ENCODE peak calls at places on chromosomes 12 and 14, in five cellular contexts. R is heart left ventricle, I is A673, B is HCT116, P is upper lobe of right lung. N is an unnamed sample.

GRCh38 chr14:69752773-69753172 is 14.2 kb upstream of the SRSF5 start:
- DNase-seq in R (no peak), B (no peak), I (no peak), P (no peak), N (no peak)

GRCh38 chr12:12439636-12440035 is 82.8 kb downstream of the BORCS5 start:
- DNase-seq in I (no peak), B (no peak), R (no peak), P (no peak), N (no peak)

GRCh38 chr12:127175361-127175760 is 1091.6 kb upstream of the TMEM132C start:
- DNase-seq in I (no peak), R (no peak), B (no peak), P (no peak), N (no peak)

GRCh38 chr14:28744126-28744525 is 22.5 kb upstream of the FOXG1 start:
- DNase-seq in P (no peak), R (no peak), I (no peak), B (no peak), N (no peak)

GRCh38 chr12:52949413-52950331 is 754 bp downstream of the KRT18 start:
- DNase-seq in P (peak; percentile 73), B (peak; percentile 84), R (no peak), I (peak; percentile 59), N (peak; percentile 53)

GRCh38 chr12:102043928-102044327 is 17.9 kb downstream of the WASHC3 start:
- DNase-seq in I (no peak), R (no peak), P (no peak), B (no peak), N (no peak)

GRCh38 chr14:34951286-34951685 is 31.5 kb upstream of the SRP54 start:
- DNase-seq in B (no peak), P (no peak), I (no peak), R (no peak), N (no peak)

GRCh38 chr12:114916124-114916523 is 232.1 kb upstream of the TBX3 start:
- DNase-seq in B (no peak), R (no peak), P (no peak), I (no peak), N (no peak)

GRCh38 chr14:64726585-64726890 is 22.3 kb downstream of the PLEKHG3 start:
- DNase-seq in P (peak; percentile 60), I (no peak), R (no peak), B (peak; percentile 66), N (peak; percentile 69)

GRCh38 chr14:24237463-24237955 is 4.8 kb downstream of the GMPR2 start:
- DNase-seq in I (no peak), R (no peak), P (no peak), B (no peak), N (no peak)
- H3K36me3 ChIP-seq in I (peaks cover 60% of the 10 kb centered on the region), R (no peaks in the 10 kb centered on the region), P (peaks cover 63% of the 10 kb centered on the region), B (peaks cover 59% of the 10 kb centered on the region), N (peaks cover 24% of the 10 kb centered on the region)

DNA sequence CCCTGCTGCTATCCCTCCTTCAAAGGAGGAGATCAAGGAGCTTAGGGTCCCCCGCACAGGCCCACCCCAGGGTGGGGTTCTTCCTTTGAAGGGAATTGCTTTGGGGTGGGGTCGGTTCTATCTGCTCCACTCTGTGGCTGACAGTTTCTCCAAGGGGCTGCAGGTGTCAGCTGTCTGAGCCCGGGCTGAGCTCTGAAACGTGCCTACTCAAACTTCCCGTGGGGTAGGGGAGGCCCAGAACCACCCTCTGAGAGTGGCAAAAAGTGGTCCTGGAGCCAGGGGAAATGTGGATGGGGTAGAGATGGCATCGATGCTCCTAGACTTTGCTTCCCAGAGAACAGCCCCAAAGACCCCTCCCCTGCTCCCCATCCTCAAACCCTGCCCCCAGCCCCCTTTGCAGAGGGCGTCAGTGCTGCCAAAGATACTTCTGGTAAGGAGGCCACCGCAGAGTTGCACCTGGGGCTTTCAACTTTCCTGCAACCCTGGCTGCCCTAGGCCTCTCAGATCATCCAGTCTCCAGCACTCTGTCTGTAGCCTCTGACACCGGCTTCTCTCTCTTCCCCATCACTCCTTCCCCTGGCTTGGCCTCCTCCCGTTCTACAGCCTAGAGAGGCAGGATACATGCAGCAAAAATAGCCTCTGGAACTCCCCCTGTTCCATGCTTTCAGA is 6.3 kb upstream of the CD4 start:
- DNase-seq in R (no peak), I (no peak), B (no peak), P (no peak), N (no peak)
- H3K27me3 ChIP-seq in R (no peaks in the 10 kb centered on the region), I (no peaks in the 10 kb centered on the region), B (no peaks in the 10 kb centered on the region), P (no peaks in the 10 kb centered on the region), N (no peaks in the 10 kb centered on the region)

DNA sequence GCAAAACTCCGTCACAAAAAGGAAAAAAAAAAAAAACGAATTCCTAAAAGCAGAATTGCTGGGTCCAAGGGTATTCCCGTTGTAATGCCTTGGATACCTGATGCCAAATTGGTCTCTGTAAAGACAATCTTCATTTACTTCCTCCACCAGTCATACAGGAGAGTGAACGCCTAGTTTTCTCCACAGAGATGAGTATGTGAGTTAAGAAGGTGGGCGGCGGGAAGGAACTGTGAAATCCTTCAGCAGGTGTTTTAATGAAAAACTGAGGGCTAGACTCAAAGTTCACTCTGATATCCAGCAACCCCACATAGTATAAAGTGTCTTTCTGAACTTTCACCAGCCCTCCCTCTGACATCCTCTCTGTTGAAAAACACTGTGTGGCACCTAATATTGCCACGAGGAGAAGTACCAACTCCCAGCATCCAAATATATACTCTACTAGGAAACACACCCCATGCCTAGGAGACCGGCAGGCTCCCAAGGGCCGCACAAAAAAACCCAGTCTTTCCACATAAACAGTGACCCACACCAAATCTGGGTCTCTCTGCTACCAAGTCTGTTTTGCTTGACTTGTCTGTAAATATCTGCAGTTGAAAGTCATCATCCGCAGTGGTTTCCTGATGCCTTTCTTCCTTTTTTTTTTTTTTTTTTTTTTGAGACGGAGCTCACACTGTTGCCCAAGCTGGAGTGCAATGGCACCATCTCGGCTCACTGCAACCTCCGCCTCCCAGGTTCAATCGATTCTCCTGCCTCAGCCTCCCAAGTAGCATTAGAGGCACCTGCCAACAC is 30.3 kb upstream of the FOXN3 start:
- DNase-seq in B (no peak), I (no peak), R (no peak), P (no peak), N (no peak)
- H3K4me1 ChIP-seq in B (no peaks in the 10 kb centered on the region), I (no peaks in the 10 kb centered on the region), R (peaks cover 10% of the 10 kb centered on the region), P (no peaks in the 10 kb centered on the region), N (no peaks in the 10 kb centered on the region)

GRCh38 chr12:110304061-110304551 is 23.1 kb downstream of the ATP2A2 start:
- DNase-seq in B (no peak), R (no peak), P (no peak), I (no peak), N (no peak)
- H3K36me3 ChIP-seq in B (peaks cover 54% of the 10 kb centered on the region), R (no peaks in the 10 kb centered on the region), P (peaks cover 67% of the 10 kb centered on the region), I (peaks cover 88% of the 10 kb centered on the region), N (peaks cover 83% of the 10 kb centered on the region)

GRCh38 chr12:111185206-111185888 is 183.5 kb downstream of the PHETA1 start:
- DNase-seq in P (no peak), R (no peak), B (no peak), I (no peak), N (no peak)
- H3K27me3 ChIP-seq in P (peaks cover 23% of the 10 kb centered on the region), R (no peaks in the 10 kb centered on the region), B (peaks cover 12% of the 10 kb centered on the region), I (no peaks in the 10 kb centered on the region), N (no peaks in the 10 kb centered on the region)

N was measured in SJCRH30.